ENCODE peak calls at places on chromosome 21, in four cellular contexts. One of them, this sample, is unnamed.
A peak's percentile ranks its signal among the peaks of the same experiment; 100 is the strongest.

GRCh38 chr21:28067015-28067414 is 925.7 kb downstream of the LTN1 start:
- DNase-seq in brain microvascular endothelial cell: no peak
- DNase-seq in dorsolateral prefrontal cortex: no peak
- DNase-seq in right cardiac atrium: no peak
- DNase-seq in this sample: no peak

GRCh38 chr21:30256100-30256499 is 26.6 kb downstream of the KRTAP24-1 start:
- DNase-seq in dorsolateral prefrontal cortex: no peak
- DNase-seq in right cardiac atrium: no peak
- DNase-seq in brain microvascular endothelial cell: no peak
- DNase-seq in this sample: no peak

GRCh38 chr21:32494946-32495703 is 82.6 kb downstream of the EVA1C start:
- DNase-seq in right cardiac atrium: no peak
- DNase-seq in brain microvascular endothelial cell: peak; percentile 78
- DNase-seq in dorsolateral prefrontal cortex: no peak
- DNase-seq in this sample: peak; percentile 76

GRCh38 chr21:25456672-25457071 is 150.6 kb downstream of the MRPL39 start:
- DNase-seq in right cardiac atrium: no peak
- DNase-seq in brain microvascular endothelial cell: peak; percentile 67
- DNase-seq in dorsolateral prefrontal cortex: no peak
- DNase-seq in this sample: peak; percentile 84

GRCh38 chr21:29753216-29753615 is 186.6 kb downstream of the GRIK1 start:
- DNase-seq in right cardiac atrium: no peak
- DNase-seq in dorsolateral prefrontal cortex: no peak
- DNase-seq in brain microvascular endothelial cell: peak; percentile 18
- DNase-seq in this sample: no peak

GRCh38 chr21:25107708-25108107 is 499.6 kb downstream of the MRPL39 start:
- DNase-seq in dorsolateral prefrontal cortex: no peak
- DNase-seq in right cardiac atrium: no peak
- DNase-seq in brain microvascular endothelial cell: peak; percentile 62
- DNase-seq in this sample: peak; percentile 94

GRCh38 chr21:36859744-36860501 is 106.5 kb downstream of the HLCS start:
- DNase-seq in dorsolateral prefrontal cortex: no peak
- DNase-seq in right cardiac atrium: peak; percentile 85
- DNase-seq in brain microvascular endothelial cell: peak; percentile 49
- DNase-seq in this sample: peak; percentile 33

GRCh38 chr21:28705616-28706015 is 287.1 kb downstream of the LTN1 start:
- DNase-seq in dorsolateral prefrontal cortex: no peak
- DNase-seq in brain microvascular endothelial cell: peak; percentile 52
- DNase-seq in right cardiac atrium: no peak
- DNase-seq in this sample: peak; percentile 43

GRCh38 chr21:27219068-27219467 is 252.2 kb upstream of the ADAMTS5 start:
- DNase-seq in dorsolateral prefrontal cortex: no peak
- DNase-seq in brain microvascular endothelial cell: peak; percentile 34
- DNase-seq in right cardiac atrium: peak; percentile 9
- DNase-seq in this sample: peak; percentile 51

GRCh38 chr21:43644609-43645008 is 14.7 kb downstream of the HSF2BP start:
- DNase-seq in brain microvascular endothelial cell: peak; percentile 59
- DNase-seq in dorsolateral prefrontal cortex: peak; percentile 67
- DNase-seq in right cardiac atrium: peak; percentile 49
- DNase-seq in this sample: peak; percentile 70

GRCh38 chr21:32463889-32464300 is 51.4 kb downstream of the EVA1C start:
- DNase-seq in brain microvascular endothelial cell: peak; percentile 93
- DNase-seq in right cardiac atrium: no peak
- DNase-seq in dorsolateral prefrontal cortex: no peak
- DNase-seq in this sample: peak; percentile 97

GRCh38 chr21:33020558-33021100 is 5.1 kb upstream of the OLIG2 start:
- DNase-seq in dorsolateral prefrontal cortex: no peak
- DNase-seq in right cardiac atrium: no peak
- DNase-seq in brain microvascular endothelial cell: no peak
- DNase-seq in this sample: no peak

GRCh38 chr21:28410264-28410663 is 582.4 kb downstream of the LTN1 start:
- DNase-seq in right cardiac atrium: no peak
- DNase-seq in brain microvascular endothelial cell: no peak
- DNase-seq in dorsolateral prefrontal cortex: no peak
- DNase-seq in this sample: no peak

GRCh38 chr21:38171723-38172344 is 85.0 kb upstream of the KCNJ15 start:
- DNase-seq in brain microvascular endothelial cell: peak; percentile 45
- DNase-seq in right cardiac atrium: no peak
- DNase-seq in dorsolateral prefrontal cortex: no peak
- DNase-seq in this sample: peak; percentile 69

GRCh38 chr21:24272527-24272938 is 1334.7 kb downstream of the MRPL39 start:
- DNase-seq in dorsolateral prefrontal cortex: no peak
- DNase-seq in brain microvascular endothelial cell: no peak
- DNase-seq in right cardiac atrium: no peak
- DNase-seq in this sample: no peak

GRCh38 chr21:31299291-31300147 is 44.5 kb downstream of the TIAM1 start:
- DNase-seq in right cardiac atrium: no peak
- DNase-seq in brain microvascular endothelial cell: no peak
- DNase-seq in dorsolateral prefrontal cortex: no peak
- DNase-seq in this sample: no peak

GRCh38 chr21:25871566-25871965 is 136.8 kb downstream of the GABPA start:
- DNase-seq in dorsolateral prefrontal cortex: no peak
- DNase-seq in brain microvascular endothelial cell: no peak
- DNase-seq in right cardiac atrium: no peak
- DNase-seq in this sample: no peak

GRCh38 chr21:31264574-31264973 is 79.5 kb downstream of the TIAM1 start:
- DNase-seq in right cardiac atrium: no peak
- DNase-seq in dorsolateral prefrontal cortex: no peak
- DNase-seq in brain microvascular endothelial cell: no peak
- DNase-seq in this sample: no peak

GRCh38 chr21:33554982-33555344 is 12.1 kb downstream of the SON start:
- DNase-seq in right cardiac atrium: no peak
- DNase-seq in dorsolateral prefrontal cortex: no peak
- DNase-seq in brain microvascular endothelial cell: no peak
- DNase-seq in this sample: no peak

GRCh38 chr21:28442624-28443023 is 550.1 kb downstream of the LTN1 start:
- DNase-seq in dorsolateral prefrontal cortex: no peak
- DNase-seq in right cardiac atrium: no peak
- DNase-seq in brain microvascular endothelial cell: peak; percentile 65
- DNase-seq in this sample: peak; percentile 73

GRCh38 chr21:28333455-28334108 is 659.1 kb downstream of the LTN1 start:
- DNase-seq in right cardiac atrium: no peak
- DNase-seq in dorsolateral prefrontal cortex: no peak
- DNase-seq in brain microvascular endothelial cell: no peak
- DNase-seq in this sample: no peak

GRCh38 chr21:32364801-32365200 is 28.0 kb downstream of the URB1 start:
- DNase-seq in right cardiac atrium: no peak
- DNase-seq in brain microvascular endothelial cell: no peak
- DNase-seq in dorsolateral prefrontal cortex: no peak
- DNase-seq in this sample: peak; percentile 25

DNA sequence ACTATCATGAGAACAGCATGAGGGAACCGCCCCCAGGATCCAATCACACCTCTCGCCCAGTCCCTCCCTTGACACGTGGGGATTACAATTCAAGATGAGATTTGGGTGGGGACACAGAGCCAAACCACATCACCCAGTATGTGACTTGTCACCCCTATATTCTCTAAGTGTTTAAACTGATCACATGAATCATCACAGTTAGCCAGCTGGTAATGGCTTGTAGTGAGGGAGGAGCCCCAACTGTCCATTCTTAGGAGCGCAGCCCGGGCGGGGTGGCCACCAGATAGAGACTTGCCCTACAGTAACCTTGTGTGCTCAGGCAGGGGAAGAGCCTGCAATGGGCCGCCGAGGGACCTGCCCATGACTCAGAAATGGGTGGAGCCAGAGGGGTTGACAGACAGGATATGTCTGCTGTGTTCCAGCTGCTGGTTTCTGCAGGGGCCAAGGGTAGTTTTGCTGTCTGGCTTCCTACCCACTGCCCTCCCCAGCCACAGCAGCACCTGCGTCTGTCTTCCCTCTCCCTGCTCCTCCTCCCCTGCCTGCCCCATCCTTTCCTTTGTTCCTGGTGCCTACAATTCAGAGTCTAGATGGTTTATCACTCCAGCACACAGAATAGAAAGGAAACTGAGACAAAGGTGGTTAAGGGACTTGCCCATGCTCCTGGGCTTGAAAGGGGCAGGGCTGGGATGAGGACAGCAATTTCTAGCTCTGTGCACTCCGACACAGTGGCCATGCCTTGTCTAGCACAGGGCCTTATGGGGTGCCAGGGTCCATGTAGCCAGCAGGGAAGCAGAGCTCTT is 9.2 kb downstream of the ABCG1 start:
- DNase-seq in right cardiac atrium: peak; percentile 87
- DNase-seq in dorsolateral prefrontal cortex: peak; percentile 73
- DNase-seq in brain microvascular endothelial cell: peak; percentile 88
- DNase-seq in this sample: peak; percentile 75
- H3K4me3 ChIP-seq in right cardiac atrium: no peak overlapping the region
- H3K4me3 ChIP-seq in dorsolateral prefrontal cortex: no peak overlapping the region
- H3K4me3 ChIP-seq in brain microvascular endothelial cell: no peak overlapping the region
- H3K4me3 ChIP-seq in this sample: no peak overlapping the region

DNA sequence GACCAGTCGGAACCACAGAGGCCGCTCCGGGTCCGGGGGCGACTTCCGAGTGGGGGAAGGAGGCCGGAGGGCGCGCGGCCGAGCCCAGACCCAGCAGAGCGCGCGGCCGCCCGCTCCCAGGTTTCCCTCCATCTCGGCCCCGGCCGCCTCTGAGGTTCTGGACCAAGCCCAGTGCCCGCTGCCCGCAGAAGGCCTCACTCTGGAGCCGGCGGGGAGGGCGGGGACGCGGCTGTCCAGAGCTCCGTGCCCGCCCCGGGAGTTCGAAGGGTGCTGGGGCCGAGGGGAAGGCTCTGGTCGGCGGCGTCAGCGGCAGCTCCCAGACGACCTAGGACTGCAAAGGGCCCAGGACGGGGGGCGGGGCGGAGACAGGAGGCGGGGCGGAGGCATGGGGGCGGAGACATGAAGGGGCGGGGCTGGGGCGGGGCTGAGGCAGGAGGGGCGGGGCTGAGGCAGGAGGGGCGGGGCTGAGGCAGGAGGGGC is 48.0 kb upstream of the SLC19A1 start:
- DNase-seq in right cardiac atrium: peak; percentile 74
- DNase-seq in dorsolateral prefrontal cortex: peak; percentile 43
- DNase-seq in brain microvascular endothelial cell: no peak
- DNase-seq in this sample: peak; percentile 53
- H3K4me3 ChIP-seq in right cardiac atrium: peak overlapping the region; percentile 31
- H3K4me3 ChIP-seq in dorsolateral prefrontal cortex: peak overlapping the region; percentile 14
- H3K4me3 ChIP-seq in brain microvascular endothelial cell: peak overlapping the region; percentile 46
- H3K4me3 ChIP-seq in this sample: peak overlapping the region; percentile 37

GRCh38 chr21:39344848-39345247 is 4.0 kb downstream of the HMGN1 start:
- DNase-seq in dorsolateral prefrontal cortex: no peak
- DNase-seq in right cardiac atrium: no peak
- DNase-seq in brain microvascular endothelial cell: no peak
- DNase-seq in this sample: no peak
- H3K4me3 ChIP-seq in dorsolateral prefrontal cortex: no peak overlapping the region
- H3K4me3 ChIP-seq in right cardiac atrium: no peak overlapping the region
- H3K4me3 ChIP-seq in brain microvascular endothelial cell: no peak overlapping the region
- H3K4me3 ChIP-seq in this sample: no peak overlapping the region

GRCh38 chr21:45294509-45295291 is 7.0 kb upstream of the POFUT2 start:
- DNase-seq in brain microvascular endothelial cell: peak; percentile 99
- DNase-seq in dorsolateral prefrontal cortex: peak; percentile 40
- DNase-seq in right cardiac atrium: peak; percentile 93
- DNase-seq in this sample: peak; percentile 100
- H3K4me3 ChIP-seq in brain microvascular endothelial cell: peak overlapping the region; percentile 9
- H3K4me3 ChIP-seq in dorsolateral prefrontal cortex: no peak overlapping the region
- H3K4me3 ChIP-seq in right cardiac atrium: no peak overlapping the region
- H3K4me3 ChIP-seq in this sample: no peak overlapping the region

DNA sequence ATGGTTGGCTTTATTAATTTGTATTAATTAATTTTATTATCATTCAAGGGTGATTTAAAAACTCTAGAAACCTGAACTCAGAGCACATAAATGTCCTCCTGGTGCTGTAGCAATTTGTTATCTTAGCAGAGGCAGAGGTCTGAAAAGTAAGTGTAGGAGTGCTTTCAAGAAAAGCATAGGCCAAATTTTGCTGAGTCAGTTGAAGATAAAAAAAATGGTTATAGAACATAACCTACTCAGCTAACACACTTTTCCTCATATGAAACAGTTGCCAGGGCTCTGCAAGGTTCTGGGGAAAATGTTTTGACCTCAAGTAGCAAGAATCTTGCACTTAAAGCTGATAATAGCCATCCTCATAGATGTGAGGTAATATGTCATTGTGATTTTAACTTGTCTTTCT is 53.5 kb upstream of the CHODL start:
- DNase-seq in right cardiac atrium: no peak
- DNase-seq in brain microvascular endothelial cell: no peak
- DNase-seq in dorsolateral prefrontal cortex: no peak
- DNase-seq in this sample: no peak
- H3K4me3 ChIP-seq in right cardiac atrium: no peak overlapping the region
- H3K4me3 ChIP-seq in brain microvascular endothelial cell: no peak overlapping the region
- H3K4me3 ChIP-seq in dorsolateral prefrontal cortex: no peak overlapping the region
- H3K4me3 ChIP-seq in this sample: no peak overlapping the region

GRCh38 chr21:42123509-42123908 is 52.4 kb downstream of the UMODL1 start:
- DNase-seq in brain microvascular endothelial cell: no peak
- DNase-seq in dorsolateral prefrontal cortex: no peak
- DNase-seq in right cardiac atrium: no peak
- DNase-seq in this sample: no peak
- H3K4me3 ChIP-seq in brain microvascular endothelial cell: no peak overlapping the region
- H3K4me3 ChIP-seq in dorsolateral prefrontal cortex: no peak overlapping the region
- H3K4me3 ChIP-seq in right cardiac atrium: no peak overlapping the region
- H3K4me3 ChIP-seq in this sample: no peak overlapping the region

GRCh38 chr21:34707876-34708325 is 39.1 kb downstream of the CLIC6 start:
- DNase-seq in brain microvascular endothelial cell: no peak
- DNase-seq in right cardiac atrium: no peak
- DNase-seq in dorsolateral prefrontal cortex: no peak
- DNase-seq in this sample: no peak
- H3K4me3 ChIP-seq in brain microvascular endothelial cell: no peak overlapping the region
- H3K4me3 ChIP-seq in right cardiac atrium: no peak overlapping the region
- H3K4me3 ChIP-seq in dorsolateral prefrontal cortex: no peak overlapping the region
- H3K4me3 ChIP-seq in this sample: no peak overlapping the region

DNA sequence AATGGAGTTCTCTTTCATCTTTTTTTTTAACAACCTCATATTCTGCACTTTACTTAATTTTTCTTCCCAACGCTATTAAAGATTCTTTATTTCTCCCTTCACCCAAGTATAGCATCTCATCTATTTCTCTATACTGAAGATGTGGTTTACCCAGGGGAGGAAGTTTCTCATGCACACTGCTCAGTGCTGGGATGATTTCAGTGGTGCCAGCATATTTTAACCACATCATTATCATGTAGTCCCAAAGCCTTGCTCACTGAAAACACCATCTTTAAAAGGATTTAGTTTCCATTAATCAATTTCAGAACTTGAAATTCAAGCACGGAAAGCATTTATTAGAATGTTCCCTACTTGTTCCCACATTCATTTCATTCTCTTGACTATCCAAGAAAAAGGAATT is 725.7 kb downstream of the USP25 start:
- DNase-seq in right cardiac atrium: no peak
- DNase-seq in brain microvascular endothelial cell: no peak
- DNase-seq in dorsolateral prefrontal cortex: no peak
- DNase-seq in this sample: peak; percentile 16
- H3K4me3 ChIP-seq in right cardiac atrium: no peak overlapping the region
- H3K4me3 ChIP-seq in brain microvascular endothelial cell: no peak overlapping the region
- H3K4me3 ChIP-seq in dorsolateral prefrontal cortex: peak overlapping the region; percentile 25
- H3K4me3 ChIP-seq in this sample: no peak overlapping the region

DNA sequence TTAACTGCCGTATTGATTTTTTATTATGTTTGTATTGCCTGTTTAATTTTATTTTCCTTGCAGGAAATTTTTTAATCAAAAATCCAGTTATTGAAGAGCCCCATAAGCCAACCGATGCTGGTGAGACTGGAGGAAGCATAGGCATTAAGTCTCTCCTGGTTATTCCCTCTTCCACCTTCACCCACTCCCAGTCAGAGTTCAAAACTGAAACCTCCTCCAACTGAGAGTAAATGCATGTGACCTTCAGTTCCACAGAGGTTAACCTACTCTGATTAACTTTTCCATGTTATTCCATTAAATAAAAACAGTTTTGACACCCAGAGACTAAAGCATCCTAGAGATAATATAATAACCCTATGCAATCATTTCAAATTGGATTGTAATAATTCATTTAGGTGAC is 376.7 kb downstream of the SETD4 start:
- DNase-seq in brain microvascular endothelial cell: no peak
- DNase-seq in dorsolateral prefrontal cortex: no peak
- DNase-seq in right cardiac atrium: no peak
- DNase-seq in this sample: no peak
- H3K4me3 ChIP-seq in brain microvascular endothelial cell: no peak overlapping the region
- H3K4me3 ChIP-seq in dorsolateral prefrontal cortex: no peak overlapping the region
- H3K4me3 ChIP-seq in right cardiac atrium: no peak overlapping the region
- H3K4me3 ChIP-seq in this sample: no peak overlapping the region

This sample was measured in astrocyte of the spinal cord.